ENCODE peak calls at places on chromosome 7, in five cellular contexts. E is HCT116, P is HepG2, B is GM12878, F is SK-N-SH. J is an unnamed sample.

GRCh38 chr7:77674878-77675277 is 21.4 kb upstream of the RSBN1L start:
- DNase-seq in P (no peak), E (peak; percentile 48), F (no peak), B (no peak), J (no peak)

GRCh38 chr7:76191783-76192240 is 9.9 kb upstream of the SRRM3 start:
- DNase-seq in B (no peak), P (peak; percentile 46), F (peak; percentile 72), E (peak; percentile 43), J (no peak)

GRCh38 chr7:193538-194256 is 1.3 kb downstream of the FAM20C start:
- DNase-seq in F (peak; percentile 70), P (no peak), B (no peak), E (no peak), J (peak; percentile 67)

GRCh38 chr7:115217373-115217772 is 295.5 kb downstream of the MDFIC start:
- DNase-seq in F (no peak), P (no peak), E (no peak), B (no peak), J (peak; percentile 17)

GRCh38 chr7:138030679-138031351 is 28.9 kb upstream of the CREB3L2 start:
- DNase-seq in P (no peak), B (no peak), E (no peak), F (no peak), J (no peak)

GRCh38 chr7:27123021-27123476 is 7.5 kb downstream of the HOXA4 start:
- DNase-seq in E (no peak), B (no peak), F (no peak), P (peak; percentile 44), J (no peak)

GRCh38 chr7:24980695-24981543 is 941 bp upstream of the OSBPL3 start:
- DNase-seq in B (no peak), P (no peak), F (no peak), E (no peak), J (no peak)

GRCh38 chr7:30934225-30934624 is 22.6 kb downstream of the AQP1 start:
- DNase-seq in E (no peak), P (no peak), F (peak; percentile 15), B (no peak), J (no peak)

GRCh38 chr7:434891-435486 is 84.7 kb downstream of the PDGFA start:
- DNase-seq in P (peak; percentile 75), B (no peak), F (no peak), E (no peak), J (no peak)

GRCh38 chr7:25859412-25859704 is 292.6 kb upstream of the NFE2L3 start:
- DNase-seq in F (no peak), B (no peak), P (no peak), E (no peak), J (no peak)

GRCh38 chr7:3301831-3302618 is 973 bp downstream of the SDK1 start:
- DNase-seq in P (peak; percentile 18), B (no peak), E (no peak), F (peak; percentile 60), J (peak; percentile 19)

GRCh38 chr7:37289781-37290180 is 158.9 kb downstream of the ELMO1 start:
- DNase-seq in P (no peak), B (no peak), F (peak; percentile 62), E (no peak), J (no peak)

GRCh38 chr7:120184866-120185265 is 88.1 kb upstream of the KCND2 start:
- DNase-seq in F (no peak), B (no peak), P (no peak), E (no peak), J (no peak)

GRCh38 chr7:104943502-104944343 is 70.3 kb upstream of the KMT2E start:
- DNase-seq in E (peak; percentile 94), P (peak; percentile 94), B (peak; percentile 83), F (peak; percentile 73), J (no peak)

GRCh38 chr7:27976531-27976930 is 204.1 kb downstream of the JAZF1 start:
- DNase-seq in B (no peak), P (no peak), E (no peak), F (no peak), J (no peak)

GRCh38 chr7:19932549-19933249 is 159.3 kb upstream of the TMEM196 start:
- DNase-seq in E (no peak), B (no peak), F (no peak), P (no peak), J (no peak)

GRCh38 chr7:57868771-57869483 is 418.9 kb downstream of the ZNF716 start:
- DNase-seq in E (no peak), F (peak; percentile 50), P (no peak), B (no peak), J (no peak)

GRCh38 chr7:111126987-111127386 is 36.1 kb downstream of the LRRN3 start:
- DNase-seq in B (no peak), F (no peak), P (no peak), E (no peak), J (peak; percentile 1)

GRCh38 chr7:47552631-47553030 is 29.3 kb downstream of the TNS3 start:
- DNase-seq in F (no peak), P (no peak), B (peak; percentile 42), E (no peak), J (no peak)

GRCh38 chr7:20214787-20215669 is 2.2 kb downstream of the MACC1 start:
- DNase-seq in B (no peak), P (no peak), F (no peak), E (no peak), J (no peak)

GRCh38 chr7:116970148-116970910 is 17.0 kb downstream of the ST7 start:
- DNase-seq in P (no peak), B (no peak), E (no peak), F (no peak), J (no peak)

GRCh38 chr7:1548438-1548831 is 7.6 kb downstream of the TMEM184A start:
- DNase-seq in B (no peak), E (no peak), F (no peak), P (no peak), J (no peak)

GRCh38 chr7:104946338-104946737 is 67.7 kb upstream of the KMT2E start:
- DNase-seq in P (no peak), E (no peak), F (no peak), B (no peak), J (no peak)

GRCh38 chr7:8204674-8205377 is 57.1 kb downstream of the ICA1 start:
- DNase-seq in F (peak; percentile 61), P (no peak), B (no peak), E (no peak), J (no peak)

GRCh38 chr7:132368246-132368900 is 207.9 kb downstream of the PLXNA4 start:
- DNase-seq in P (no peak), B (no peak), F (no peak), E (no peak), J (no peak)

GRCh38 chr7:143385891-143386781 is 5.0 kb downstream of the ZYX start:
- DNase-seq in E (no peak), F (no peak), P (no peak), B (no peak), J (no peak)

GRCh38 chr7:66549466-66549865 is 79.2 kb upstream of the KCTD7 start:
- DNase-seq in B (no peak), P (no peak), E (no peak), F (no peak), J (no peak)

GRCh38 chr7:157434231-157434630 is 97.4 kb downstream of the DNAJB6 start:
- DNase-seq in P (no peak), F (no peak), E (no peak), B (no peak), J (no peak)

GRCh38 chr7:12647364-12648219 is 39.8 kb upstream of the ARL4A start:
- DNase-seq in P (peak; percentile 92), E (peak; percentile 80), B (no peak), F (no peak), J (no peak)

GRCh38 chr7:20474244-20474643 is 141.2 kb upstream of the ABCB5 start:
- DNase-seq in E (no peak), B (no peak), F (no peak), P (no peak), J (no peak)

GRCh38 chr7:7505936-7506335 is 29.7 kb downstream of the COL28A1 start:
- DNase-seq in E (no peak), F (no peak), B (no peak), P (no peak), J (no peak)

GRCh38 chr7:74410772-74411171 is 42.9 kb upstream of the GTF2IRD1 start:
- DNase-seq in F (no peak), E (no peak), B (no peak), P (no peak), J (no peak)

GRCh38 chr7:155871211-155871610 is 58.9 kb upstream of the SHH start:
- DNase-seq in P (no peak), F (no peak), E (no peak), B (no peak), J (no peak)
- TF ChIP-seq JUND in P (no peak), F (no peak), E (no peak), B (no peak), J (no peak)

DNA sequence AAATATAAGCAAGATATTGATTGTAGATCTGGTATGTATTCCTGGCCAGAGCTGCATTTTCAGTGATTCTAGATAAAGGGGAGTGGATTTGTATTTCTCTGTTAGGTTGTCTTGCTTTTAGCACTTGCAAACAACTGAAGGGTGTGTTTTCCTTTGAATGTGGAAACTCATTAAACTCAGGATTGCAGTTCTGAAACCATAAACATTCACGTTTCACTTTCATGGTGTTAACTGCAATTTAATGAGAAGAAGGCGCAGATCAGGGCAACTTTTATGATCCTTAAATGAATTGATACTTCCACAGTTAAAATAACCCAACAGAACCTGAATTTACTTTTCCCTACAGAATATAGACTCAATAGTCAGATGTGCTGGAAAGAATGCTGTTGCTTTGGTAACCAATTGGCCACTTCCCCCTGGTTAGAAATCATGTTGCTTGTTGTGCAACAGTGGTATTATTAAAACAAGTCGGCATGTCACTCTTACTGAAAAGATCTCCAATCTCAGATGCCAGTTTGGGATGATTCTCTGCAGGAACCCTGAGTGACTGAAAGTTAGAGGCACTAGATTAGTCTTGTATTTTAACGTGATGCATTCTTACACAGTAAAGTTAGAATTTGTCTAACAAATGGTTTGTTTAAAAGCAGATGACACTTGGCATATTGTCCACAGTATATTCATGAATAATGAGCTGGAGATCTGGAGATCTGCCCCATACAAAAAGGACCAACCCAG is 287.8 kb downstream of the TWIST1 start:
- DNase-seq in E (no peak), B (no peak), F (peak; percentile 26), P (no peak), J (no peak)
- TF ChIP-seq JUND in E (no peak), B (no peak), F (peak; percentile 63), P (no peak), J (no peak)

DNA sequence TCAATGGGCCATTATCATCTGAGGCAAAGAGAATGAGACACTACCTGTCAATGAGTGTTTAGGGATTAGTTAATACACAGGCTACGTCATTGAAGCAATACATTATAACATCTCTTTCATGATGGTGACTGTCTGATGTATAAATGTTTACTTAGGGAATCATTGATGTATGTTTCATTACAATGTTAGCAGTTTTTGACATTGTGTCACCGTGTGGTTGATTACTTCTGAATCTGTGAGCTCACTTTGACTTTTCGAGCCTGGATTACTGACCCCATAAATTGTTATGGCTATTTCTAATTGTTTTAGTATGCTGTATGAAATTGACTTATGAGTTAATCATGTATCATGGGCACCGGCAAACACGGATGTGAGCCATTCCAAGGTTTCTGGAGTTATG is 494.0 kb downstream of the MAGI2 start:
- DNase-seq in P (no peak), B (no peak), F (no peak), E (no peak), J (no peak)
- TF ChIP-seq JUND in P (no peak), B (no peak), F (no peak), E (no peak), J (no peak)

DNA sequence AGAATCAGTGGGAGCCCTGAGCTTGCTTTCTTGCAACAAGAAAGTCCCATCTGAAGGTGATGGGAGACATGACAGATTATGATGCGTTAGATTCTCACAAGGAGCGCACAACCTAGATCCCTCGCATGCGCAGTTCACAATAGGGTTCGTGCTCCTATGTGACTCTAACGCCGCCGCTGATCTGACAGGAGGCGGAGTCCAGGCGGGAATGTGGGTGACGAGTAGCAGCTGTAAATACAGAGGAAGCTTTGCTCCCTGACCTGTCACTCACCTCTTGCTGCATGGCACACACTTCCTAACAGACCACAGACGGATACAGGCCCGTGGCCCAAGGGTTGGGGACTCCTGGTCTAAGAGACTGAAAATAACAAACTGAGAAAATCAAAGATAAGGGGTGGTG is 1163.4 kb upstream of the AUTS2 start:
- DNase-seq in B (no peak), P (no peak), F (no peak), E (no peak), J (no peak)
- TF ChIP-seq JUND in B (no peak), P (no peak), F (no peak), E (no peak), J (no peak)